ENCODE peak calls at places on chromosomes 4 and X, in eight cellular contexts. B is cardiac septum, A is T-helper 1 cell, D is H54, P is GM04503, U is cardiac muscle cell, G is NCI-H1105, F is posterior cingulate gyrus. Y is an unnamed sample.
A peak's percentile ranks its signal among the peaks of the same experiment; 100 is the strongest.

GRCh38 chr4:10326075-10326474 is 131.2 kb downstream of the ZNF518B start:
- DNase-seq in U (no peak), F (no peak), D (no peak), G (no peak), P (no peak), A (no peak), B (no peak), Y (no peak)

GRCh38 chrX:134936542-134936941 is 54.2 kb upstream of the SMIM10 start:
- DNase-seq in F (no peak), B (no peak), U (no peak), D (no peak), A (no peak), G (no peak), P (peak; percentile 33), Y (no peak)

GRCh38 chr4:97374526-97374925 is 768.8 kb downstream of the STPG2 start:
- DNase-seq in U (no peak), D (no peak), F (no peak), P (no peak), A (no peak), B (no peak), G (no peak), Y (no peak)

GRCh38 chr4:2790583-2791517 is 2.0 kb upstream of the SH3BP2 start:
- DNase-seq in P (no peak), B (no peak), G (no peak), D (no peak), U (no peak), A (no peak), F (peak; percentile 79), Y (no peak)

GRCh38 chrX:139844163-139844562 is 88.7 kb downstream of the ATP11C start:
- DNase-seq in G (no peak), P (no peak), B (no peak), D (no peak), U (no peak), A (no peak), F (no peak), Y (no peak)

GRCh38 chr4:183284965-183285364 is 35.1 kb downstream of the CLDN22 start:
- DNase-seq in G (no peak), P (no peak), D (no peak), A (no peak), U (no peak), B (no peak), F (no peak), Y (no peak)

GRCh38 chr4:129336457-129336856 is 240.5 kb downstream of the C4orf33 start:
- DNase-seq in B (no peak), U (no peak), A (no peak), F (no peak), D (no peak), G (no peak), P (no peak), Y (peak; percentile 4)

GRCh38 chr4:82624819-82625218 is 63.0 kb upstream of the TMEM150C start:
- DNase-seq in D (no peak), B (no peak), A (no peak), P (no peak), U (no peak), G (no peak), F (no peak), Y (no peak)

GRCh38 chrX:145003443-145003842 is 243.9 kb upstream of the SPANXN1 start:
- DNase-seq in G (no peak), F (no peak), P (no peak), B (no peak), D (no peak), A (no peak), U (no peak), Y (no peak)

GRCh38 chrX:135331525-135331924 is 22.2 kb downstream of the ETDC start:
- DNase-seq in B (no peak), U (no peak), G (no peak), P (no peak), A (no peak), F (no peak), D (no peak), Y (peak; percentile 25)

GRCh38 chr4:94536649-94537464 is 85.1 kb downstream of the PDLIM5 start:
- DNase-seq in P (no peak), B (no peak), U (no peak), G (no peak), D (no peak), A (no peak), F (no peak), Y (peak; percentile 39)

GRCh38 chr4:76943129-76943620 is 6.4 kb upstream of the SEPTIN11 start:
- DNase-seq in G (no peak), D (no peak), B (no peak), F (no peak), P (no peak), U (no peak), A (no peak), Y (no peak)

GRCh38 chrX:38898261-38898660 is 97.0 kb downstream of the MID1IP1 start:
- DNase-seq in G (no peak), P (no peak), D (no peak), A (no peak), B (no peak), U (no peak), F (no peak), Y (peak; percentile 13)

GRCh38 chr4:26420903-26421302 is 69.4 kb downstream of the CCKAR start:
- DNase-seq in A (no peak), G (no peak), B (no peak), P (no peak), D (no peak), F (no peak), U (no peak), Y (no peak)

GRCh38 chrX:153925739-153926593 is at the start of gene ARHGAP4:
- DNase-seq in G (peak; percentile 44), B (no peak), F (no peak), A (no peak), D (no peak), U (no peak), P (no peak), Y (peak; percentile 44)

GRCh38 chr4:115674485-115674884 is 561.1 kb upstream of the NDST4 start:
- DNase-seq in F (no peak), D (no peak), B (no peak), A (no peak), U (no peak), G (no peak), P (no peak), Y (no peak)

GRCh38 chr4:145485120-145485519 is 3.5 kb downstream of the SMAD1 start:
- DNase-seq in D (no peak), A (no peak), U (no peak), G (no peak), F (no peak), P (no peak), B (no peak), Y (no peak)

GRCh38 chr4:86223472-86223871 is 136.4 kb downstream of the MAPK10 start:
- DNase-seq in A (no peak), B (no peak), G (no peak), D (peak; percentile 3), F (no peak), P (no peak), U (no peak), Y (peak; percentile 91)